ENCODE peak calls at places on chromosome 6, in six cellular contexts. D is HepG2, Q is GM12878, K is SK-N-SH, I is H1, E is K562. M is an unnamed sample.

GRCh38 chr6:132459605-132459952 is 53.3 kb downstream of the STX7 start:
- DNase-seq in K (no peak), Q (no peak), D (no peak), I (no peak), E (no peak), M (no peak)

GRCh38 chr6:161031721-161032495 is 40.3 kb downstream of the MAP3K4 start:
- DNase-seq in D (peak; percentile 18), K (no peak), E (no peak), I (no peak), Q (no peak), M (no peak)

GRCh38 chr6:125251516-125252229 is 50.1 kb downstream of the HDDC2 start:
- DNase-seq in E (no peak), Q (no peak), I (no peak), D (no peak), K (no peak), M (no peak)

GRCh38 chr6:16585805-16586204 is 175.5 kb downstream of the ATXN1 start:
- DNase-seq in K (no peak), E (no peak), D (no peak), I (no peak), Q (no peak), M (no peak)

GRCh38 chr6:31210119-31210518 is 39.6 kb upstream of the POU5F1 start:
- DNase-seq in D (no peak), E (no peak), K (no peak), Q (no peak), I (no peak), M (no peak)

GRCh38 chr6:79546186-79546585 is 9.0 kb upstream of the LCA5 start:
- DNase-seq in E (no peak), I (no peak), D (no peak), Q (no peak), K (no peak), M (no peak)

GRCh38 chr6:1491025-1491424 is 101.6 kb downstream of the FOXF2 start:
- DNase-seq in D (no peak), Q (no peak), K (no peak), I (no peak), E (no peak), M (no peak)

GRCh38 chr6:145883263-145883662 is 68.7 kb upstream of the FBXO30 start:
- DNase-seq in Q (no peak), D (no peak), K (no peak), E (no peak), I (no peak), M (no peak)

GRCh38 chr6:11810039-11810541 is 31.5 kb upstream of the ADTRP start:
- DNase-seq in K (no peak), I (no peak), D (no peak), E (peak; percentile 60), Q (no peak), M (no peak)

GRCh38 chr6:39411465-39411864 is 89.0 kb upstream of the KCNK16 start:
- DNase-seq in Q (no peak), I (no peak), D (no peak), K (no peak), E (no peak), M (no peak)

GRCh38 chr6:120759570-120759969 is 574.7 kb downstream of the TBC1D32 start:
- DNase-seq in K (no peak), I (no peak), E (no peak), D (no peak), Q (no peak), M (no peak)

GRCh38 chr6:73558624-73559398 is 38.0 kb upstream of the EEF1A1 start:
- DNase-seq in Q (no peak), D (no peak), I (no peak), K (no peak), E (no peak), M (no peak)

GRCh38 chr6:156687875-156688549 is 89.2 kb upstream of the ARID1B start:
- DNase-seq in D (no peak), K (peak; percentile 58), I (peak; percentile 61), Q (no peak), E (peak; percentile 77), M (peak; percentile 10)

GRCh38 chr6:121510568-121511177 is 75.2 kb downstream of the GJA1 start:
- DNase-seq in K (no peak), E (no peak), D (no peak), Q (no peak), I (no peak), M (no peak)

GRCh38 chr6:148535976-148536375 is 193.3 kb downstream of the SASH1 start:
- DNase-seq in I (no peak), D (no peak), E (no peak), K (no peak), Q (no peak), M (no peak)

GRCh38 chr6:53279301-53279700 is 69.4 kb downstream of the ELOVL5 start:
- DNase-seq in K (no peak), D (no peak), Q (no peak), I (no peak), E (no peak), M (no peak)

GRCh38 chr6:14452567-14453527 is 335.3 kb downstream of the CD83 start:
- DNase-seq in E (peak; percentile 83), Q (peak; percentile 4), I (no peak), K (no peak), D (no peak), M (no peak)

GRCh38 chr6:4259391-4259790 is 124.0 kb upstream of the ECI2 start:
- DNase-seq in K (no peak), D (no peak), I (no peak), E (no peak), Q (no peak), M (no peak)

GRCh38 chr6:74597266-74597665 is 608.6 kb downstream of the COL12A1 start:
- DNase-seq in Q (no peak), I (no peak), K (no peak), D (no peak), E (no peak), M (no peak)

GRCh38 chr6:13194852-13195251 is 133.5 kb downstream of the TBC1D7 start:
- DNase-seq in D (peak; percentile 64), Q (no peak), E (peak; percentile 80), K (peak; percentile 50), I (no peak), M (peak; percentile 21)

GRCh38 chr6:129773304-129773703 is 63.3 kb upstream of the ARHGAP18 start:
- DNase-seq in K (no peak), Q (no peak), I (no peak), E (no peak), D (no peak), M (no peak)

GRCh38 chr6:129776542-129776941 is 66.6 kb upstream of the ARHGAP18 start:
- DNase-seq in D (no peak), I (no peak), E (no peak), Q (no peak), K (no peak), M (no peak)

GRCh38 chr6:129774697-129775447 is 64.9 kb upstream of the ARHGAP18 start:
- DNase-seq in E (peak; percentile 80), K (peak; percentile 64), I (peak; percentile 85), Q (no peak), D (peak; percentile 85), M (peak; percentile 68)

DNA sequence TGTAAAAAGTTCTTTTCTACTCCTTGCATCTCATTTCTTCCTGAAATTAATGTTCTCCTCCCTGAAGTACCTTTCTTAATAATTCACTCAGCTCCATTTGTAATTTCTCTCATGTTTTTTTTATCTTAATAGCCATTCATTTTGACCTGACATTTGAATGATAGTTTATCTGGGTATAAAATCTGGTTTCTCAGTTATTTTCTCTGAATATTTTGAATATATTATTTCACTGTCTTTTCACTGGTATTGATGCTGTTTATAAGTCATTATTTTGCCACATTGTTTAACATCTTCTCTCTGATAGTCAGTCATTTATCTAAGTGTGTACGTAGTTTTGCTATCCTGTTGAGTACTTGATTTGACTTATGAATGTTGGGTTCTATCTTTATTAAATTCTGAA is 68.8 kb upstream of the ARHGAP18 start:
- DNase-seq in I (no peak), K (no peak), E (no peak), D (no peak), Q (no peak), M (no peak)
- TF ChIP-seq JUND in I (no peak), K (no peak), E (no peak), D (no peak), Q (no peak), M (no peak)

GRCh38 chr6:28695671-28696537 is 170.2 kb downstream of the GPX5 start:
- DNase-seq in Q (no peak), D (no peak), K (no peak), I (no peak), E (no peak), M (no peak)
- H3K36me3 ChIP-seq in Q (no peaks in the 10 kb centered on the region), D (no peaks in the 10 kb centered on the region), K (no peaks in the 10 kb centered on the region), I (no peaks in the 10 kb centered on the region), E (no peaks in the 10 kb centered on the region), M (no peaks in the 10 kb centered on the region)

GRCh38 chr6:143339223-143339622 is 111.3 kb downstream of the ADAT2 start:
- DNase-seq in E (no peak), Q (no peak), D (no peak), I (no peak), K (no peak), M (no peak)

GRCh38 chr6:143335865-143336264 is 114.6 kb downstream of the ADAT2 start:
- DNase-seq in K (no peak), Q (no peak), D (no peak), E (no peak), I (no peak), M (no peak)

GRCh38 chr6:143333749-143334520 is 116.6 kb downstream of the ADAT2 start:
- DNase-seq in E (no peak), I (no peak), D (no peak), K (no peak), Q (no peak), M (no peak)

GRCh38 chr6:143337201-143337949 is 113.1 kb downstream of the ADAT2 start:
- DNase-seq in K (peak; percentile 48), E (peak; percentile 60), I (peak; percentile 98), Q (no peak), D (peak; percentile 16), M (peak; percentile 18)

DNA sequence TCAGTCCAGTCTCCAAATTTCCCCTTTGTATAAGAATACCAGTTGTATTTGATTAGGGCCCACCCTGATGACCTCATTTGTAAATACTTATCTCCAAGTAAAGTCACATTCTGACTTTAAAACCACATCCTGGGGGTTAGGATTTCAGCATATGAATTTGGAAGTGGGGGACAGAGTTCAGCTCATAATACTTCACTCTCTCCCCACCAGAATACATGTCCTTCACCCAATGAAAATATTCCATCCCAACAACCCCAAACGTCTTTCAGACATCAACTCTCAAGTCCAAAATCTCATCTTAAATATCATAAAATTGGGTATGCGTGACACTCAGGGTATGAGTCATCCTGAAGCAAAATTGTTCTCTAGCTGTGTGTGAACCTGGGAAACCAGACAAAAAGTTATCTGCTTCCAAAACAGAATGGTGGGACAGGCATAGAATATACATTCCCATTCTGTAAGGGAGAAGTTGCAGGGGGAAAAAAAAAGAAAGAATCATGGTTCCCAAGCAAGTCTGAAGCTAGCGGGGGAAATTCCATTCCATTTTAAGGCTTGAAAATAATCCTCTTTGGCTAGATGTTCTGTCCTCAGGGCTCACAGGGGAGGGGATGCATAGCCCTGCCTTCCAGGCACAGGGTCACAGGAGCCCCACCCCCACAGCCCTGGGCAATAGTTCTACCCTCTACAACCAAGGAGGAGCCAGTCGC is 113.9 kb downstream of the ADAT2 start:
- DNase-seq in K (no peak), I (no peak), E (no peak), D (no peak), Q (no peak), M (no peak)
- TF ChIP-seq JUND in K (peak; percentile 13), I (no peak), E (no peak), D (no peak), Q (no peak), M (no peak)

DNA sequence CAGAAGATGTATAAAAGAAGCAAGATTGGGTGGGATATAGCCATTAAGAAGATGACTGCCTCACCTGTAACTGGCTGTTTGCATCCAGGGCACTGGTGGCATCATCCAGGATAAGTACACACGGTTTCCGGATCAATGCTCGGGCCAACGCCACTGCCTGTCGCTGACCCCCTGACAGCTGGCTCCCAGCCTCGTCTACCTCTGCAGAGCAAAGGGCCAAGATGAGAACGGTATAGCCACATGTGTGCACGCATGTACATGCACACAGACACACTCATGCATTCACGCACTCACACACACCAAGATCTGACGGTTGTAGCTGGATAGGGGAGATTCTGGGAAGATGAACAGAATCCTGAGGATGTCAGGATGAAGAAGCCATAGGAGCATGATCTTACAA is 3.2 kb upstream of the PSMB8 start:
- DNase-seq in D (no peak), Q (no peak), E (no peak), K (no peak), I (no peak), M (no peak)
- H3K36me3 ChIP-seq in D (peaks cover 6% of the 10 kb centered on the region), Q (peaks cover 8% of the 10 kb centered on the region), E (no peaks in the 10 kb centered on the region), K (peaks cover 21% of the 10 kb centered on the region), I (no peaks in the 10 kb centered on the region), M (no peaks in the 10 kb centered on the region)

M was measured in HCT116.